ENCODE peak calls at places on chromosomes 6 and 20, in six cellular contexts. H, O, W, J, N and Q are unnamed samples.

GRCh38 chr6:106870069-106870468 is 104.5 kb downstream of the CD24 start:
- DNase-seq in H (peak; percentile 91), O (no peak), W (no peak), J (peak; percentile 83), N (no peak), Q (peak; percentile 64)

GRCh38 chr6:112233864-112234263 is 20.5 kb downstream of the LAMA4 start:
- DNase-seq in H (no peak), O (no peak), W (no peak), J (peak; percentile 72), N (no peak), Q (no peak)

GRCh38 chr20:53707341-53708102 is 113.9 kb upstream of the ZNF217 start:
- DNase-seq in H (peak; percentile 22), O (no peak), W (no peak), J (peak; percentile 61), N (no peak), Q (no peak)

GRCh38 chr6:158646023-158646888 is 1.7 kb upstream of the DYNLT1 start:
- DNase-seq in H (no peak), O (no peak), W (no peak), J (no peak), N (no peak), Q (no peak)

GRCh38 chr20:34834459-34834893 is 9.0 kb upstream of the NCOA6 start:
- DNase-seq in H (peak; percentile 56), O (no peak), W (no peak), J (peak; percentile 42), N (no peak), Q (peak; percentile 64)

GRCh38 chr6:151679081-151679480 is 128.4 kb upstream of the ESR1 start:
- DNase-seq in H (no peak), O (no peak), W (no peak), J (peak; percentile 87), N (no peak), Q (no peak)

GRCh38 chr20:8094415-8094818 is 37.6 kb upstream of the PLCB1 start:
- DNase-seq in H (no peak), O (no peak), W (no peak), J (no peak), N (no peak), Q (no peak)

GRCh38 chr6:64280569-64280968 is 645.0 kb downstream of the PHF3 start:
- DNase-seq in H (peak; percentile 35), O (no peak), W (no peak), J (no peak), N (no peak), Q (no peak)

GRCh38 chr6:130115036-130115435 is 96.7 kb downstream of the L3MBTL3 start:
- DNase-seq in H (no peak), O (no peak), W (no peak), J (no peak), N (no peak), Q (no peak)

GRCh38 chr20:36856691-36857635 is 19.0 kb upstream of the TLDC2 start:
- DNase-seq in H (no peak), O (no peak), W (no peak), J (no peak), N (no peak), Q (no peak)

GRCh38 chr20:43755851-43756250 is 29.0 kb upstream of the GTSF1L start:
- DNase-seq in H (no peak), O (no peak), W (no peak), J (no peak), N (no peak), Q (no peak)

GRCh38 chr20:59399426-59400099 is 99.2 kb downstream of the EDN3 start:
- DNase-seq in H (no peak), O (no peak), W (no peak), J (no peak), N (no peak), Q (no peak)

GRCh38 chr20:8646716-8647115 is 422.2 kb upstream of the PLCB4 start:
- DNase-seq in H (peak; percentile 80), O (no peak), W (no peak), J (peak; percentile 84), N (no peak), Q (no peak)

GRCh38 chr6:72524011-72524645 is 97.7 kb upstream of the KCNQ5 start:
- DNase-seq in H (no peak), O (no peak), W (no peak), J (no peak), N (no peak), Q (no peak)

GRCh38 chr6:79993012-79993910 is 11.2 kb upstream of the TTK start:
- DNase-seq in H (no peak), O (no peak), W (no peak), J (no peak), N (peak; percentile 54), Q (no peak)

GRCh38 chr6:42030585-42031506 is 19.5 kb upstream of the TAF8 start:
- DNase-seq in H (no peak), O (no peak), W (no peak), J (no peak), N (no peak), Q (no peak)

GRCh38 chr6:16109659-16110300 is 19.1 kb upstream of the MYLIP start:
- DNase-seq in H (no peak), O (no peak), W (no peak), J (no peak), N (no peak), Q (no peak)

GRCh38 chr20:50762435-50763201 is 31.2 kb downstream of the PARD6B start:
- DNase-seq in H (peak; percentile 72), O (peak; percentile 32), W (no peak), J (peak; percentile 66), N (peak; percentile 41), Q (no peak)

GRCh38 chr6:132190097-132190814 is 211.0 kb downstream of the MOXD1 start:
- DNase-seq in H (no peak), O (no peak), W (no peak), J (peak; percentile 53), N (no peak), Q (no peak)

GRCh38 chr6:85669735-85670194 is 27.1 kb upstream of the SYNCRIP start:
- DNase-seq in H (no peak), O (no peak), W (peak; percentile 7), J (no peak), N (peak; percentile 53), Q (no peak)

GRCh38 chr6:135002974-135003703 is 51.5 kb downstream of the HBS1L start:
- DNase-seq in H (no peak), O (no peak), W (no peak), J (no peak), N (no peak), Q (no peak)

GRCh38 chr20:1930165-1930564 is 35.0 kb downstream of the SIRPA start:
- DNase-seq in H (no peak), O (no peak), W (no peak), J (no peak), N (no peak), Q (no peak)

GRCh38 chr6:34638834-34639736 is 57.5 kb downstream of the ILRUN start:
- DNase-seq in H (no peak), O (no peak), W (no peak), J (no peak), N (no peak), Q (no peak)

GRCh38 chr6:44034391-44034861 is 92.8 kb downstream of the MRPL14 start:
- DNase-seq in H (no peak), O (no peak), W (no peak), J (no peak), N (no peak), Q (no peak)